ENCODE peak calls at places on chromosomes 16 and 17, in ten cellular contexts. X is GM20000; L is AG04450; F is esophagus squamous epithelium; K is stimulated activated CD4-positive, alpha-beta T cell treated with anti-CD3 and anti-CD28 coated beads, TNF-alpha, amount 100 ng/mL, for 1 hour; I is left kidney; N is activated CD8-positive, alpha-beta memory T cell treated with anti-CD3 and anti-CD28 coated beads for 1 hour; Y is fibroblast of the conjunctiva; E is stomach; U is astrocyte of the cerebellum. T is an unnamed sample.

GRCh38 chr17:19255279-19255678 is 18.1 kb downstream of the EPN2 start:
- DNase-seq in X (no peak), L (no peak), F (no peak), K (no peak), I (no peak), N (no peak), Y (no peak), E (no peak), U (no peak), T (no peak)

GRCh38 chr16:58048494-58048893 is 22.9 kb downstream of the MMP15 start:
- DNase-seq in X (peak; percentile 3), L (no peak), F (no peak), K (no peak), I (no peak), N (no peak), Y (no peak), E (no peak), U (no peak), T (no peak)

GRCh38 chr17:72205357-72205756 is 84.5 kb downstream of the SOX9 start:
- DNase-seq in X (no peak), L (no peak), F (no peak), K (no peak), I (peak; percentile 68), N (no peak), Y (no peak), E (no peak), U (no peak), T (peak; percentile 85)

GRCh38 chr17:17235212-17236174 is 1.5 kb downstream of the FLCN start:
- DNase-seq in X (no peak), L (no peak), F (no peak), K (no peak), I (peak; percentile 14), N (no peak), Y (no peak), E (no peak), U (peak; percentile 60), T (peak; percentile 18)

GRCh38 chr16:48862087-48862532 is 252.1 kb upstream of the N4BP1 start:
- DNase-seq in X (no peak), L (peak; percentile 29), F (no peak), K (no peak), I (peak; percentile 31), N (no peak), Y (no peak), E (no peak), U (no peak), T (no peak)

GRCh38 chr17:61966201-61966600 is 38.4 kb upstream of the INTS2 start:
- DNase-seq in X (no peak), L (no peak), F (no peak), K (no peak), I (no peak), N (no peak), Y (no peak), E (no peak), U (no peak), T (no peak)

GRCh38 chr17:752620-753219 is 656 bp upstream of the GEMIN4 start:
- DNase-seq in X (no peak), L (peak; percentile 20), F (no peak), K (no peak), I (peak; percentile 86), N (peak; percentile 3), Y (peak; percentile 46), E (peak; percentile 76), U (peak; percentile 26), T (peak; percentile 82)

GRCh38 chr17:76935331-76935730 is 67.1 kb downstream of the MGAT5B start:
- DNase-seq in X (no peak), L (no peak), F (no peak), K (no peak), I (no peak), N (no peak), Y (no peak), E (no peak), U (no peak), T (no peak)

GRCh38 chr16:14186007-14186953 is 115.2 kb downstream of the MRTFB start:
- DNase-seq in X (no peak), L (peak; percentile 36), F (no peak), K (no peak), I (peak; percentile 96), N (no peak), Y (peak; percentile 69), E (no peak), U (peak; percentile 49), T (peak; percentile 65)

GRCh38 chr17:44345497-44346026 is 460 bp downstream of the GRN start:
- DNase-seq in X (peak; percentile 62), L (no peak), F (no peak), K (no peak), I (peak; percentile 95), N (no peak), Y (peak; percentile 29), E (peak; percentile 44), U (peak; percentile 38), T (peak; percentile 86)

GRCh38 chr16:5634781-5635180 is 537.2 kb upstream of the EEF2KMT start:
- DNase-seq in X (no peak), L (no peak), F (no peak), K (no peak), I (no peak), N (no peak), Y (no peak), E (no peak), U (no peak), T (no peak)

GRCh38 chr17:45265823-45266222 is 3.9 kb upstream of the SPATA32 start:
- DNase-seq in X (no peak), L (no peak), F (no peak), K (no peak), I (no peak), N (no peak), Y (peak; percentile 76), E (no peak), U (peak; percentile 86), T (no peak)

GRCh38 chr17:278055-279028 is 74.3 kb downstream of the RPH3AL start:
- DNase-seq in X (no peak), L (no peak), F (no peak), K (no peak), I (no peak), N (no peak), Y (no peak), E (peak; percentile 16), U (no peak), T (no peak)

GRCh38 chr17:48647103-48647963 is 21.2 kb upstream of the HOXB9 start:
- DNase-seq in X (peak; percentile 60), L (no peak), F (no peak), K (no peak), I (peak; percentile 91), N (no peak), Y (no peak), E (no peak), U (no peak), T (peak; percentile 26)

GRCh38 chr16:86519649-86520316 is 9.5 kb downstream of the FOXF1 start:
- DNase-seq in X (peak; percentile 84), L (peak; percentile 51), F (no peak), K (peak; percentile 49), I (peak; percentile 79), N (peak; percentile 51), Y (no peak), E (peak; percentile 59), U (no peak), T (peak; percentile 82)

GRCh38 chr17:63601439-63602371 is 1.0 kb downstream of the TACO1 start:
- DNase-seq in X (no peak), L (no peak), F (no peak), K (no peak), I (no peak), N (no peak), Y (no peak), E (no peak), U (no peak), T (no peak)

GRCh38 chr17:31534223-31534888 is 142.9 kb downstream of the RAB11FIP4 start:
- DNase-seq in X (no peak), L (no peak), F (no peak), K (no peak), I (no peak), N (no peak), Y (peak; percentile 20), E (no peak), U (no peak), T (no peak)

GRCh38 chr16:87723224-87723619 is 42.6 kb downstream of the KLHDC4 start:
- DNase-seq in X (peak; percentile 81), L (peak; percentile 84), F (no peak), K (no peak), I (peak; percentile 97), N (no peak), Y (peak; percentile 26), E (peak; percentile 48), U (peak; percentile 64), T (peak; percentile 75)

GRCh38 chr16:48197294-48197693 is 41.5 kb upstream of the ABCC12 start:
- DNase-seq in X (no peak), L (no peak), F (no peak), K (no peak), I (no peak), N (no peak), Y (no peak), E (no peak), U (no peak), T (no peak)

GRCh38 chr16:21626659-21627277 is 25.6 kb downstream of the IGSF6 start:
- DNase-seq in X (no peak), L (peak; percentile 42), F (no peak), K (no peak), I (peak; percentile 72), N (no peak), Y (peak; percentile 82), E (no peak), U (peak; percentile 65), T (no peak)

GRCh38 chr17:74020522-74020921 is 183.0 kb upstream of the RPL38 start:
- DNase-seq in X (no peak), L (no peak), F (no peak), K (no peak), I (no peak), N (no peak), Y (no peak), E (no peak), U (no peak), T (no peak)

GRCh38 chr17:73595068-73595865 is 49.0 kb downstream of the SDK2 start:
- DNase-seq in X (no peak), L (no peak), F (no peak), K (no peak), I (peak; percentile 77), N (no peak), Y (no peak), E (peak; percentile 31), U (no peak), T (peak; percentile 79)

GRCh38 chr16:49811630-49812334 is 44.1 kb downstream of the ZNF423 start:
- DNase-seq in X (no peak), L (no peak), F (no peak), K (no peak), I (peak; percentile 76), N (no peak), Y (no peak), E (no peak), U (no peak), T (peak; percentile 61)

GRCh38 chr17:62778990-62779681 is 29.0 kb downstream of the MARCHF10 start:
- DNase-seq in X (no peak), L (peak; percentile 91), F (no peak), K (no peak), I (peak; percentile 86), N (no peak), Y (peak; percentile 65), E (peak; percentile 72), U (peak; percentile 94), T (no peak)

GRCh38 chr16:275041-275621 is 613 bp downstream of the RGS11 start:
- DNase-seq in X (no peak), L (no peak), F (no peak), K (peak; percentile 7), I (peak; percentile 44), N (no peak), Y (no peak), E (no peak), U (no peak), T (peak; percentile 73)

T was measured in retina.